ENCODE peak calls at places on chromosome X, in six cellular contexts. N, R, T, V, J and G are unnamed samples.

GRCh38 chrX:20116575-20117240 is at the start of gene MAP7D2:
- DNase-seq in N (no peak), T (no peak), V (peak; percentile 13), R (no peak), J (no peak), G (no peak)

GRCh38 chrX:136608295-136608933 is 39.5 kb upstream of the CD40LG start:
- DNase-seq in R (peak; percentile 27), T (peak; percentile 57), V (peak; percentile 7), N (peak; percentile 26), J (peak; percentile 22), G (peak; percentile 14)

GRCh38 chrX:73826996-73827395 is 264.0 kb downstream of the CHIC1 start:
- DNase-seq in V (no peak), R (no peak), J (no peak), T (no peak), N (no peak), G (no peak)

GRCh38 chrX:51743179-51743957 is at the start of gene GSPT2:
- DNase-seq in J (peak; percentile 69), R (peak; percentile 41), N (peak; percentile 64), V (peak; percentile 60), T (peak; percentile 61), G (peak; percentile 73)

GRCh38 chrX:24282381-24283121 is 31.3 kb downstream of the SUPT20HL2 start:
- DNase-seq in T (no peak), V (no peak), R (no peak), N (no peak), J (no peak), G (peak; percentile 26)

GRCh38 chrX:150525061-150525919 is 43.1 kb upstream of the MTM1 start:
- DNase-seq in V (peak; percentile 67), J (no peak), N (peak; percentile 39), T (no peak), R (no peak), G (no peak)

GRCh38 chrX:85619962-85620361 is 240.5 kb upstream of the POF1B start:
- DNase-seq in J (no peak), V (no peak), N (no peak), R (no peak), T (no peak), G (no peak)

GRCh38 chrX:38347136-38347535 is 5.3 kb upstream of the OTC start:
- DNase-seq in V (no peak), R (peak; percentile 84), N (no peak), T (peak; percentile 41), J (no peak), G (peak; percentile 56)

GRCh38 chrX:35665311-35665710 is 132.8 kb upstream of the MAGEB16 start:
- DNase-seq in R (no peak), J (no peak), T (peak; percentile 10), V (no peak), N (no peak), G (no peak)

GRCh38 chrX:13151806-13152510 is 107.5 kb upstream of the FAM9C start:
- DNase-seq in V (no peak), N (no peak), R (no peak), T (no peak), J (no peak), G (peak; percentile 52)

GRCh38 chrX:148979786-148980185 is 479.4 kb downstream of the AFF2 start:
- DNase-seq in R (no peak), T (no peak), J (no peak), N (no peak), V (no peak), G (no peak)

GRCh38 chrX:68204639-68205038 is 228.7 kb downstream of the OPHN1 start:
- DNase-seq in V (no peak), R (no peak), J (no peak), N (no peak), T (no peak), G (no peak)

GRCh38 chrX:24110049-24110448 is 39.5 kb upstream of the ZFX start:
- DNase-seq in V (no peak), T (no peak), J (no peak), N (no peak), R (no peak), G (no peak)